ENCODE peak calls at places on chromosomes 13 and 19, in six cellular contexts. S is AG09319, K is AG04450, L is heart right ventricle, Z is transverse colon, O is A549. T is an unnamed sample.
A peak's percentile ranks its signal among the peaks of the same experiment; 100 is the strongest.

GRCh38 chr13:75486146-75486545 is 4.2 kb upstream of the TBC1D4 start:
- DNase-seq in S (no peak), K (no peak), L (no peak), Z (no peak), O (peak; percentile 11), T (no peak)

GRCh38 chr13:112603641-112604220 is 15.8 kb upstream of the TUBGCP3 start:
- DNase-seq in S (no peak), K (no peak), L (no peak), Z (no peak), O (no peak), T (no peak)

GRCh38 chr13:22162889-22163288 is 492.0 kb downstream of the FGF9 start:
- DNase-seq in S (no peak), K (no peak), L (no peak), Z (no peak), O (no peak), T (peak; percentile 11)

GRCh38 chr19:52527954-52528326 is 472 bp downstream of the ZNF808 start:
- DNase-seq in S (no peak), K (no peak), L (no peak), Z (peak; percentile 10), O (no peak), T (no peak)

GRCh38 chr13:112799394-112799793 is 109.6 kb downstream of the ATP11A start:
- DNase-seq in S (no peak), K (no peak), L (no peak), Z (no peak), O (no peak), T (no peak)

GRCh38 chr13:34161829-34162544 is 344.0 kb downstream of the RFC3 start:
- DNase-seq in S (peak; percentile 37), K (peak; percentile 43), L (no peak), Z (no peak), O (peak; percentile 18), T (no peak)

GRCh38 chr19:55283548-55284393 is at the start of gene BRSK1:
- DNase-seq in S (peak; percentile 16), K (no peak), L (peak; percentile 72), Z (peak; percentile 60), O (no peak), T (no peak)

GRCh38 chr13:95660981-95661581 is 15.9 kb upstream of the DNAJC3 start:
- DNase-seq in S (no peak), K (no peak), L (no peak), Z (no peak), O (peak; percentile 31), T (no peak)

GRCh38 chr19:47729468-47729798 is 15.9 kb upstream of the NOP53 start:
- DNase-seq in S (peak; percentile 63), K (no peak), L (peak; percentile 72), Z (peak; percentile 45), O (peak; percentile 92), T (no peak)

GRCh38 chr19:6417713-6418561 is 6.7 kb downstream of the KHSRP start:
- DNase-seq in S (no peak), K (no peak), L (no peak), Z (no peak), O (no peak), T (no peak)
- TF ChIP-seq CTCF in S (peak; percentile 40), K (peak; percentile 40), L (peak; percentile 53), Z (no peak), O (peak; percentile 30), T (peak; percentile 24)

GRCh38 chr19:8877854-8878705 is 45.9 kb downstream of the MBD3L1 start:
- DNase-seq in S (no peak), K (no peak), L (no peak), Z (no peak), O (no peak), T (no peak)
- TF ChIP-seq CTCF in S (no peak), K (no peak), L (no peak), Z (no peak), O (no peak), T (no peak)

DNA sequence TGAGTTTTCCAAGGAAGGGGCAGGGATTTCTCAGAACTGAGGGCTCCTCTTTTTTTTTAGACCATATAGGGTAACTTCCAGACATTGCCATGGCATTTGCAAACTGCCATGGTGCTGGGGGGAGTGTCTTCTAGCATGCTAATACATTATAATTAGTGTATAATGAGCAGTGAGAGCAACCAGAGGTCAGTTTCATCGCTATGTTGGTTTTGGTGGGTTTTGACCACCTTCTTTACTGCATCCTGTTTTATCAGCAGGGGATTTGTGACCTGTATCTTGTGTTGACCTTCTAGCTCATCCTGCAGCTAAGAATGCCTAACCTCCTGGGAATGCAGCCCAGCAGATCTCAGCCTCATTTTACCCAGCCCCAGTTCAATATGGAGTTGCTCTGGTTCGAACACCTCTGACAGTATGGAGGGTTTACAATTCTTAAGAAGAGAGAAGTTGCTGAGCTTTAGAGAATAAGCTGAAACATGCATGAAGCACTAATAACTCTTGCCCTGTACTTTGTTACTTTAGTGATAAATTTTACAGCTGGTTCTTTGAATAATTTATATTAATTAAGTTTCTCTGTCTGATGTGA is 31.6 kb downstream of the CEACAM1 start:
- DNase-seq in S (no peak), K (no peak), L (no peak), Z (no peak), O (no peak), T (no peak)
- TF ChIP-seq CTCF in S (no peak), K (no peak), L (no peak), Z (no peak), O (no peak), T (no peak)

DNA sequence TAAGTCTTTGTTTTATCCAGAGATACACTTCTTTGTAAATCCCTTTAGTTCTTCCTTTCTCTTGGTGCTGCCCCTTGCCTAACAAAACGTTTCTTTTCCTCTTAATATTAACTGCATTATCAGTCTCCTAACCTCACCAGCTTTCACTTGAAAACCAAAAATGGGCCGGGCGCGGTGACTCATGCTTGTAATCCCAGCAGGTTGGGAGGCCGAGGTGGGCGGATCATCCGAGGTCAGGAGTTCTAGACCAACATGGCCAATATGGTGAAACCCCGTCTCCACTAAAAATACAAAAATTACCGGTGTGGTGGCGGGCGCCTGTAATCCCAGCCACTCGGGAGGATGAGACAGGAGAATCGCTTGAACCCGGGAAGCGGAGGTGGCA is 329.8 kb upstream of the MIR17HG start:
- DNase-seq in S (no peak), K (no peak), L (no peak), Z (no peak), O (peak; percentile 1), T (no peak)
- TF ChIP-seq CTCF in S (no peak), K (no peak), L (no peak), Z (no peak), O (no peak), T (peak; percentile 20)

GRCh38 chr13:20938302-20938701 is 35.8 kb upstream of the XPO4 start:
- DNase-seq in S (no peak), K (no peak), L (no peak), Z (no peak), O (no peak), T (no peak)
- TF ChIP-seq CTCF in S (no peak), K (no peak), L (no peak), Z (no peak), O (no peak), T (no peak)